ENCODE peak calls at places on chromosomes 13 and 19, in five cellular contexts. A is stimulated activated CD8-positive, alpha-beta memory T cell treated with anti-CD3 and anti-CD28 coated beads, Interleukin-2, amount 100 ng/mL, for 1 hour; Y is MCF 10A; T is left cardiac atrium; E is fibroblast of the aortic adventitia. W is an unnamed sample.

GRCh38 chr19:3810708-3811355 is 24.7 kb upstream of the MATK start:
- DNase-seq in Y (no peak), A (no peak), T (no peak), E (no peak), W (no peak)

GRCh38 chr13:44300895-44301638 is 72.6 kb upstream of the SERP2 start:
- DNase-seq in Y (peak; percentile 98), E (peak; percentile 77), T (peak; percentile 47), A (no peak), W (peak; percentile 83)

GRCh38 chr19:4066176-4066606 is 508 bp downstream of the ZBTB7A start:
- DNase-seq in A (no peak), Y (no peak), E (no peak), T (no peak), W (no peak)

GRCh38 chr13:63636231-63636993 is 2220.8 kb upstream of the PCDH20 start:
- DNase-seq in A (no peak), T (no peak), Y (no peak), E (no peak), W (no peak)

GRCh38 chr13:59016250-59016649 is 1147.5 kb downstream of the DIAPH3 start:
- DNase-seq in T (no peak), Y (peak; percentile 13), E (no peak), A (no peak), W (no peak)

GRCh38 chr19:5943623-5944022 is 29.6 kb downstream of the CAPS start:
- DNase-seq in E (peak; percentile 55), Y (no peak), T (no peak), A (no peak), W (peak; percentile 39)

GRCh38 chr19:38727868-38728660 is 16.2 kb downstream of the CAPN12 start:
- DNase-seq in A (no peak), T (peak; percentile 61), Y (no peak), E (peak; percentile 31), W (no peak)

GRCh38 chr19:39390460-39390758 is 497 bp downstream of the PAF1 start:
- DNase-seq in Y (peak; percentile 70), T (no peak), E (no peak), A (peak; percentile 37), W (no peak)

GRCh38 chr13:78784017-78784745 is 125.2 kb upstream of the OBI1 start:
- DNase-seq in T (no peak), E (no peak), A (no peak), Y (no peak), W (no peak)

GRCh38 chr19:34236035-34236793 is 18.1 kb upstream of the GARRE1 start:
- DNase-seq in E (no peak), A (no peak), Y (no peak), T (no peak), W (peak; percentile 82)